ENCODE peak calls at places on chromosomes 2 and 18, in six cellular contexts. One of them, this sample, is unnamed.

GRCh38 chr2:34069604-34070003 is 470.5 kb upstream of the FAM98A start:
- DNase-seq in posterior vena cava: no peak
- DNase-seq in trophoblast cell: no peak
- DNase-seq in dermis microvascular lymphatic vessel endothelial cell: no peak
- DNase-seq in dorsolateral prefrontal cortex: no peak
- DNase-seq in caudate nucleus: peak
- DNase-seq in this sample: no peak

GRCh38 chr2:230687498-230687897 is 25.1 kb upstream of the CAB39 start:
- DNase-seq in posterior vena cava: no peak
- DNase-seq in trophoblast cell: no peak
- DNase-seq in dermis microvascular lymphatic vessel endothelial cell: no peak
- DNase-seq in dorsolateral prefrontal cortex: no peak
- DNase-seq in caudate nucleus: no peak
- DNase-seq in this sample: no peak

GRCh38 chr2:26605969-26606846 is 35.0 kb downstream of the CIB4 start:
- DNase-seq in posterior vena cava: peak
- DNase-seq in trophoblast cell: no peak
- DNase-seq in dermis microvascular lymphatic vessel endothelial cell: no peak
- DNase-seq in dorsolateral prefrontal cortex: no peak
- DNase-seq in caudate nucleus: no peak
- DNase-seq in this sample: no peak

GRCh38 chr18:32893915-32894314 is 121.1 kb upstream of the KLHL14 start:
- DNase-seq in posterior vena cava: no peak
- DNase-seq in trophoblast cell: no peak
- DNase-seq in dermis microvascular lymphatic vessel endothelial cell: no peak
- DNase-seq in dorsolateral prefrontal cortex: no peak
- DNase-seq in caudate nucleus: no peak
- DNase-seq in this sample: no peak

GRCh38 chr18:7871560-7872456 is 304.7 kb downstream of the PTPRM start:
- DNase-seq in posterior vena cava: no peak
- DNase-seq in trophoblast cell: peak
- DNase-seq in dermis microvascular lymphatic vessel endothelial cell: no peak
- DNase-seq in dorsolateral prefrontal cortex: no peak
- DNase-seq in caudate nucleus: no peak
- DNase-seq in this sample: no peak

GRCh38 chr18:39660141-39660540 is 2094.5 kb upstream of the CELF4 start:
- DNase-seq in posterior vena cava: no peak
- DNase-seq in trophoblast cell: peak
- DNase-seq in dermis microvascular lymphatic vessel endothelial cell: no peak
- DNase-seq in dorsolateral prefrontal cortex: no peak
- DNase-seq in caudate nucleus: no peak
- DNase-seq in this sample: no peak

GRCh38 chr2:45232824-45233223 is 223.6 kb upstream of the SIX2 start:
- DNase-seq in posterior vena cava: no peak
- DNase-seq in trophoblast cell: no peak
- DNase-seq in dermis microvascular lymphatic vessel endothelial cell: no peak
- DNase-seq in dorsolateral prefrontal cortex: no peak
- DNase-seq in caudate nucleus: no peak
- DNase-seq in this sample: no peak

GRCh38 chr2:239274391-239275001 is 126.3 kb downstream of the HDAC4 start:
- DNase-seq in posterior vena cava: peak
- DNase-seq in trophoblast cell: no peak
- DNase-seq in dermis microvascular lymphatic vessel endothelial cell: no peak
- DNase-seq in dorsolateral prefrontal cortex: no peak
- DNase-seq in caudate nucleus: no peak
- DNase-seq in this sample: no peak

GRCh38 chr2:27085670-27086089 is 892 bp upstream of the KHK start:
- DNase-seq in posterior vena cava: peak
- DNase-seq in trophoblast cell: peak
- DNase-seq in dermis microvascular lymphatic vessel endothelial cell: peak
- DNase-seq in dorsolateral prefrontal cortex: peak
- DNase-seq in caudate nucleus: peak
- DNase-seq in this sample: peak

GRCh38 chr2:60964651-60965513 is 52.6 kb upstream of the PEX13 start:
- DNase-seq in posterior vena cava: no peak
- DNase-seq in trophoblast cell: no peak
- DNase-seq in dermis microvascular lymphatic vessel endothelial cell: peak
- DNase-seq in dorsolateral prefrontal cortex: no peak
- DNase-seq in caudate nucleus: no peak
- DNase-seq in this sample: no peak

GRCh38 chr18:23887493-23887892 is 127.1 kb upstream of the TTC39C start:
- DNase-seq in posterior vena cava: no peak
- DNase-seq in trophoblast cell: no peak
- DNase-seq in dermis microvascular lymphatic vessel endothelial cell: no peak
- DNase-seq in dorsolateral prefrontal cortex: no peak
- DNase-seq in caudate nucleus: no peak
- DNase-seq in this sample: no peak

GRCh38 chr2:97731274-97732050 is 18.1 kb downstream of the ZAP70 start:
- DNase-seq in posterior vena cava: peak
- DNase-seq in trophoblast cell: no peak
- DNase-seq in dermis microvascular lymphatic vessel endothelial cell: no peak
- DNase-seq in dorsolateral prefrontal cortex: no peak
- DNase-seq in caudate nucleus: no peak
- DNase-seq in this sample: no peak

GRCh38 chr2:232523682-232524597 is 2.0 kb upstream of the CHRND start:
- DNase-seq in posterior vena cava: no peak
- DNase-seq in trophoblast cell: peak
- DNase-seq in dermis microvascular lymphatic vessel endothelial cell: peak
- DNase-seq in dorsolateral prefrontal cortex: peak
- DNase-seq in caudate nucleus: no peak
- DNase-seq in this sample: no peak

GRCh38 chr18:63307555-63308200 is 11.9 kb downstream of the BCL2 start:
- DNase-seq in posterior vena cava: no peak
- DNase-seq in trophoblast cell: no peak
- DNase-seq in dermis microvascular lymphatic vessel endothelial cell: no peak
- DNase-seq in dorsolateral prefrontal cortex: no peak
- DNase-seq in caudate nucleus: no peak
- DNase-seq in this sample: no peak

GRCh38 chr2:49028101-49028500 is 126.2 kb downstream of the FSHR start:
- DNase-seq in posterior vena cava: no peak
- DNase-seq in trophoblast cell: no peak
- DNase-seq in dermis microvascular lymphatic vessel endothelial cell: no peak
- DNase-seq in dorsolateral prefrontal cortex: no peak
- DNase-seq in caudate nucleus: no peak
- DNase-seq in this sample: no peak

GRCh38 chr2:230160112-230160660 is 59.6 kb downstream of the SP110 start:
- DNase-seq in posterior vena cava: no peak
- DNase-seq in trophoblast cell: peak
- DNase-seq in dermis microvascular lymphatic vessel endothelial cell: peak
- DNase-seq in dorsolateral prefrontal cortex: no peak
- DNase-seq in caudate nucleus: no peak
- DNase-seq in this sample: peak